ENCODE peak calls at places on chromosomes 12 and 14, in five cellular contexts. H is NB4; E is prostate gland; K is CD8-positive, alpha-beta T cell; T is hepatocyte. O is an unnamed sample.

GRCh38 chr12:64678248-64678647 is 68.0 kb downstream of the RASSF3 start:
- DNase-seq in H (no peak), K (no peak), E (no peak), T (no peak), O (no peak)

GRCh38 chr12:6285063-6285477 is 25.4 kb upstream of the PLEKHG6 start:
- DNase-seq in H (peak), T (peak), E (peak), K (peak), O (peak)

GRCh38 chr12:52202361-52203078 is 10.7 kb upstream of the KRT80 start:
- DNase-seq in H (peak), T (no peak), K (no peak), E (no peak), O (peak)

GRCh38 chr12:107393043-107393725 is 292.4 kb upstream of the PWP1 start:
- DNase-seq in H (no peak), K (no peak), E (no peak), T (no peak), O (no peak)

GRCh38 chr12:125773033-125773432 is 707.8 kb downstream of the AACS start:
- DNase-seq in T (peak), E (no peak), K (no peak), H (peak), O (no peak)

GRCh38 chr12:80064951-80065350 is 34.4 kb upstream of the OTOGL start:
- DNase-seq in K (no peak), T (no peak), E (no peak), H (no peak), O (no peak)

GRCh38 chr12:71499834-71500233 is 60.2 kb downstream of the LGR5 start:
- DNase-seq in H (no peak), K (no peak), T (no peak), E (no peak), O (no peak)

GRCh38 chr12:5268424-5269210 is 163.3 kb upstream of the NTF3 start:
- DNase-seq in H (no peak), T (no peak), E (no peak), K (no peak), O (no peak)

GRCh38 chr14:60721331-60722162 is 2.6 kb downstream of the SIX4 start:
- DNase-seq in H (peak), K (peak), E (peak), T (peak), O (peak)

DNA sequence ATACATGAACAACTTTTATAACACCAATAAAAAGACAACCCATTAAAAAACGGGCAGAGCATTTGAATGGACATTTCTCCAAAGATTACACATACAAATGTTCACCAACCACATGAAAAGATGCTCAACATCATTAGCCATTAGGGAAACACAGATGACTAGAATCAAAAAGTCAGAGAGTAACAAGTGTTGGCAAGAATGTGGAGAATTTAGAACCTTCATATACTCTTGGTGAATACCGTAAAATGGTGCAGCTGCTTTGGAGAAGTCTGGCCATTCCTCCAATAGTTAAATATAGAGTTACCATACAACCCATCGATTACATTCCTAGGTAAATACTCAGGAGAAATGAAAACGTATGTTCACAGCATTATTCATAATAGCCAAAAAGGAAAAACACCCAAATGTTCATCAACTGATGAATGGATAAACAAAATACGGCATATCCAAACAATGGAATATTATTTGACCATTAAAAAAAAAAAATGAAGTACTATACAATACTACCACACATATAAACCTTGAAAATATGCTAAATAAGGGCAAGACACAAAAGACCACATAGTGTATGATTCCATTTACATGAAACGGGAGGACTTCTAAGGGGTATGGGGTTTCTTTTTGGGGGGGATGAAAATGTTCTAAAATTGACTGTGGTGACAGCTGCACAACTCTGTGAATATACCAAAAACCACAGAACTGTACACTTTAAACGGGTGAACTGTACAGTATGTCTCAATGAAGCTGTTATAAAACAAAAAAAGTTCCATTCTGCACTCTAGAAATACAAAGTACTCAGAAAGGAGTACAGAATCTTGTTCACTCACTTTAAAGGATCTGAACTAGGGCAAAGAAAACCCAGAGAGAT is 3.2 kb downstream of the CORO1C start:
- DNase-seq in T (no peak), K (no peak), E (no peak), H (no peak), O (no peak)
- H3K4me3 ChIP-seq in T (no peak), K (no peak), E (no peak), H (no peak), O (peak)

GRCh38 chr12:49703647-49704137 is 3.5 kb downstream of the FMNL3 start:
- DNase-seq in K (peak), T (no peak), H (peak), E (no peak), O (peak)

GRCh38 chr12:49702676-49703228 is 4.5 kb downstream of the FMNL3 start:
- DNase-seq in E (no peak), K (no peak), H (no peak), T (no peak), O (no peak)

GRCh38 chr12:49697808-49698207 is 9.4 kb downstream of the FMNL3 start:
- DNase-seq in K (no peak), T (no peak), E (no peak), H (no peak), O (no peak)

GRCh38 chr12:49702009-49702408 is 5.2 kb downstream of the FMNL3 start:
- DNase-seq in T (no peak), E (no peak), K (no peak), H (no peak), O (no peak)

GRCh38 chr12:49698619-49699545 is 8.3 kb downstream of the FMNL3 start:
- DNase-seq in T (no peak), E (no peak), H (peak), K (peak), O (peak)
- H3K4me3 ChIP-seq in T (no peak), E (no peak), H (peak), K (peak), O (peak)

GRCh38 chr14:31930493-31931225 is 146.4 kb upstream of the ARHGAP5 start:
- DNase-seq in H (peak), E (no peak), K (no peak), T (peak), O (peak)
- H3K4me3 ChIP-seq in H (no peak), E (no peak), K (no peak), T (no peak), O (no peak)

GRCh38 chr14:103846008-103846568 is 1.3 kb downstream of the PPP1R13B start:
- DNase-seq in T (no peak), E (no peak), K (no peak), H (no peak), O (no peak)
- H3K4me3 ChIP-seq in T (peak), E (peak), K (peak), H (no peak), O (peak)

DNA sequence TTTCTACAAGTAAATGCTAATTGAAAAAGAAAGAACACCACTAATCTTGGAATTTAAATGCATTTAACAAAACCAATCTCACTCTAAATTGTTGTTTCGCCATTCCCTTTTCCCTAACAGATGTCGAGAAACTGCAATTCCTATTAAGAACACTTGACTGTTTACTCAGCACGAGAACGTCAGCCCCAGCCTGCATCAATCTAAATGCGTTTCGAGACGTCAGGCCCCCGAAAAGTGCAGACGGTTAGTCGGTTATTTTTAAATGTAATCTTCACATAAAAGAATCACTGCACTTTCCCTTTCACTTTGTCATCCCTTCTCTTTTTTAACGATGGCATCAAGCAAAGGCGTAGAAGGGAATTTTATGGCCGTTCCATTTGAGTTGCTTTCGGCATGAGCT is 837.6 kb downstream of the VRK1 start:
- DNase-seq in T (no peak), K (peak), E (no peak), H (no peak), O (no peak)
- H3K4me3 ChIP-seq in T (no peak), K (peak), E (peak), H (no peak), O (no peak)

GRCh38 chr12:120710805-120711296 is 593 bp downstream of the UNC119B start:
- DNase-seq in T (peak), K (peak), H (peak), E (no peak), O (no peak)

GRCh38 chr12:120712654-120713053 is 2.4 kb downstream of the UNC119B start:
- DNase-seq in H (no peak), E (no peak), K (no peak), T (no peak), O (no peak)

GRCh38 chr12:120713861-120714482 is 3.7 kb downstream of the UNC119B start:
- DNase-seq in E (peak), K (peak), T (peak), H (peak), O (peak)

GRCh38 chr12:120709976-120710804 is at the start of gene UNC119B:
- DNase-seq in T (peak), K (peak), E (peak), H (peak), O (peak)

DNA sequence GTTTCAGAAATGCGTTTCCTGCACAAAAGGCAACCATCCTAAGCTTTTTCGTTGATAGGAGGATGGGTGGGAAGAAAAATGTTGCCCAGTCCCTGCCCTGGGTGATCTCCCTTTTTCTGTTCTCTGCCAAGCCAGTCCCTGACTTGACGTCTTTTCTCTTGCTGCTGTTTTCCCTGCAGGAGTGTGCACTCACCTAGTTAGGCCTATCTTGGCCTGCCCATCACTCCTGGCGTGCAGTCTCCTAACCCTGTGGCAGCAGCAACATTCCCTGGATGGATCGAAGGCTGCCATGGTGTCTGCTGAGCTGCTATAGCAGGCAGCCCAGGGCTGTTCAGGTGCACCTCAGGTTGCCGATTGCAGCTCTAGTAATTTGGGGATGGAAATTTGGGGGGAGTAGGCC is 1.2 kb downstream of the UNC119B start:
- DNase-seq in K (no peak), H (no peak), E (no peak), T (no peak), O (no peak)
- H3K4me3 ChIP-seq in K (peak), H (peak), E (peak), T (peak), O (peak)

GRCh38 chr14:34693228-34693939 is 21.0 kb downstream of the CFL2 start:
- DNase-seq in H (peak), E (no peak), K (peak), T (peak), O (no peak)
- H3K4me3 ChIP-seq in H (no peak), E (peak), K (no peak), T (no peak), O (no peak)

GRCh38 chr14:97331058-97331457 is 533.9 kb downstream of the VRK1 start:
- DNase-seq in H (no peak), K (no peak), T (no peak), E (no peak), O (no peak)

GRCh38 chr14:97332591-97332984 is 535.4 kb downstream of the VRK1 start:
- DNase-seq in E (no peak), T (no peak), K (no peak), H (no peak), O (no peak)

GRCh38 chr14:97329701-97330100 is 532.5 kb downstream of the VRK1 start:
- DNase-seq in K (no peak), E (no peak), T (no peak), H (no peak), O (no peak)

GRCh38 chr14:97328743-97329142 is 531.6 kb downstream of the VRK1 start:
- DNase-seq in T (no peak), E (no peak), H (no peak), K (no peak), O (no peak)

DNA sequence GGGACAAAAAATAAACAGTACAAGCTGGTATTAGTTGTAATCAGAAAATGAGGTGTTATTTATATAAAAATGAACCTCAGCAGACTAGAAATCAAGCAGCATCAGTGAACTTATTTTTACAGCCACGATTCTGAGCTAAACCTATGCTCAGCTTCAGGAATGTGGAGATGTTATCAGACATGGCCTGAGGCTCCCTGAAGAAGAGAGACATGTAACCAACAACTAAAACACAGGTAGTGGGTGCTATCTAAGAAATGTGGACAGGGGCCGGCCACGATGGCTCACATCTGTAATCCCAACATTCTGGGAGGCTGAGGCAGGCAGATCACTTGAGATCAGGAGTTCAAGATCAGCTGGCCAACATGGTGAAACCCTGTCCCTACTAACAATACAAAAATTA is 534.3 kb downstream of the VRK1 start:
- DNase-seq in K (no peak), E (no peak), H (no peak), T (no peak), O (no peak)
- H3K4me3 ChIP-seq in K (no peak), E (no peak), H (no peak), T (no peak), O (no peak)

O was measured in foreskin fibroblast.